ENCODE peak calls at places on chromosomes 3 and 15, in four cellular contexts. V, G, I and M are unnamed samples.

GRCh38 chr3:157263027-157263426 is 103.1 kb upstream of the CCNL1 start:
- DNase-seq in I (peak), G (no peak), V (no peak), M (peak)

GRCh38 chr3:124142389-124142970 is 150.6 kb upstream of the ROPN1 start:
- DNase-seq in G (no peak), I (no peak), V (no peak), M (no peak)

GRCh38 chr3:106587581-106587980 is 718.8 kb upstream of the CBLB start:
- DNase-seq in G (no peak), I (no peak), V (no peak), M (no peak)

GRCh38 chr3:149276621-149277020 is 55.0 kb upstream of the CP start:
- DNase-seq in G (no peak), I (no peak), V (no peak), M (no peak)

GRCh38 chr15:41648097-41648496 is 12.1 kb upstream of the MGA start:
- DNase-seq in G (no peak), I (no peak), V (no peak), M (no peak)

GRCh38 chr3:58691997-58692396 is 25.4 kb upstream of the FAM3D start:
- DNase-seq in V (peak), I (no peak), G (no peak), M (peak)

GRCh38 chr15:72037321-72037720 is 80.6 kb downstream of the MYO9A start:
- DNase-seq in V (no peak), I (no peak), G (no peak), M (no peak)

GRCh38 chr15:69081310-69082004 is 67.0 kb downstream of the NOX5 start:
- DNase-seq in I (peak), V (no peak), G (peak), M (peak)

GRCh38 chr3:138348107-138348949 is at the start of gene MRAS:
- DNase-seq in I (peak), G (peak), V (peak), M (peak)

GRCh38 chr3:63910873-63911272 is 1.3 kb downstream of the SCAANT1 start:
- DNase-seq in I (no peak), V (no peak), G (no peak), M (no peak)

GRCh38 chr3:136818851-136819783 is at the start of gene SLC35G2:
- DNase-seq in I (peak), V (peak), G (peak), M (peak)

GRCh38 chr15:100094127-100094510 is 247.7 kb downstream of the ADAMTS17 start:
- DNase-seq in I (no peak), G (no peak), V (no peak), M (no peak)

GRCh38 chr3:31953091-31953490 is 28.0 kb downstream of the OSBPL10 start:
- DNase-seq in V (no peak), I (no peak), G (no peak), M (no peak)

GRCh38 chr3:149472393-149472792 is 2.1 kb upstream of the TM4SF4 start:
- DNase-seq in V (no peak), I (peak), G (no peak), M (peak)

GRCh38 chr15:73939138-73939537 is 12.9 kb downstream of the LOXL1 start:
- DNase-seq in V (no peak), I (no peak), G (peak), M (no peak)

GRCh38 chr3:129310612-129311011 is 31.9 kb downstream of the HMCES start:
- DNase-seq in G (no peak), I (no peak), V (no peak), M (no peak)

GRCh38 chr15:58010983-58011382 is 54.5 kb downstream of the ALDH1A2 start:
- DNase-seq in I (no peak), V (no peak), G (no peak), M (peak)

GRCh38 chr3:65833761-65834505 is 204.8 kb downstream of the MAGI1 start:
- DNase-seq in G (no peak), I (peak), V (no peak), M (peak)

GRCh38 chr3:124860599-124860998 is 26.6 kb downstream of the ITGB5 start:
- DNase-seq in G (peak), V (peak), I (peak), M (peak)

GRCh38 chr3:36700537-36701248 is 63.7 kb downstream of the DCLK3 start:
- DNase-seq in I (peak), V (peak), G (peak), M (peak)

GRCh38 chr3:97817965-97818364 is 3.8 kb upstream of the CRYBG3 start:
- DNase-seq in G (no peak), I (no peak), V (no peak), M (no peak)

GRCh38 chr3:141605883-141606282 is 119.1 kb downstream of the RASA2 start:
- DNase-seq in G (no peak), V (no peak), I (no peak), M (no peak)

GRCh38 chr3:17432237-17432636 is 310.2 kb downstream of the TBC1D5 start:
- DNase-seq in V (peak), G (no peak), I (peak), M (peak)

GRCh38 chr3:171860830-171861535 is 17.8 kb downstream of the TMEM212 start:
- DNase-seq in G (no peak), V (no peak), I (peak), M (peak)

GRCh38 chr15:78317145-78317836 is 17.9 kb upstream of the SKIC8 start:
- DNase-seq in V (peak), G (no peak), I (no peak), M (peak)

GRCh38 chr3:45773714-45774449 is 22.5 kb downstream of the SLC6A20 start:
- DNase-seq in V (no peak), I (no peak), G (no peak), M (no peak)

GRCh38 chr3:187005827-187006481 is 75.6 kb downstream of the ST6GAL1 start:
- DNase-seq in V (no peak), I (no peak), G (no peak), M (no peak)

GRCh38 chr3:189914799-189915198 is 205.9 kb downstream of the P3H2 start:
- DNase-seq in V (peak), G (no peak), I (peak), M (peak)

GRCh38 chr3:13657660-13658435 is 108.9 kb downstream of the FBLN2 start:
- DNase-seq in G (peak), I (peak), V (peak), M (peak)

GRCh38 chr3:25293736-25294135 is 134.3 kb upstream of the RARB start:
- DNase-seq in G (no peak), I (peak), V (peak), M (peak)

GRCh38 chr3:48492461-48493202 is 11.3 kb downstream of the SHISA5 start:
- DNase-seq in G (no peak), V (no peak), I (peak), M (no peak)

GRCh38 chr3:76107935-76108570 is 322.7 kb upstream of the ZNF717 start:
- DNase-seq in G (no peak), V (peak), I (peak), M (peak)

GRCh38 chr3:45546636-45547201 is 47.8 kb upstream of the LIMD1 start:
- DNase-seq in I (no peak), V (peak), G (no peak), M (no peak)

GRCh38 chr15:78208341-78208844 is 26.0 kb downstream of the ACSBG1 start:
- DNase-seq in I (no peak), G (no peak), V (no peak), M (no peak)

GRCh38 chr3:168248383-168249047 is 152.8 kb upstream of the GOLIM4 start:
- DNase-seq in I (peak), G (no peak), V (peak), M (peak)

GRCh38 chr3:118102737-118103136 is 931.9 kb downstream of the IGSF11 start:
- DNase-seq in G (no peak), V (no peak), I (no peak), M (no peak)

GRCh38 chr3:184485906-184486305 is 75.7 kb upstream of the EPHB3 start:
- DNase-seq in G (no peak), V (no peak), I (peak), M (no peak)

GRCh38 chr3:38343797-38344594 is 2.6 kb upstream of the XYLB start:
- DNase-seq in G (no peak), V (no peak), I (peak), M (peak)

GRCh38 chr3:100374521-100374920 is 26.4 kb downstream of the TOMM70 start:
- DNase-seq in I (no peak), G (no peak), V (no peak), M (no peak)

GRCh38 chr3:185330238-185330637 is 32.7 kb upstream of the MAP3K13 start:
- DNase-seq in I (no peak), G (no peak), V (no peak), M (no peak)

GRCh38 chr15:95325763-95326688 is 1004.5 kb upstream of the NR2F2 start:
- DNase-seq in V (no peak), G (no peak), I (no peak), M (peak)
- H3K4me3 ChIP-seq in V (no peak), G (peak), I (no peak), M (peak)

GRCh38 chr15:56916825-56917477 is 1.5 kb upstream of the TCF12 start:
- DNase-seq in V (no peak), I (no peak), G (no peak), M (peak)
- H3K4me3 ChIP-seq in V (peak), I (peak), G (peak), M (no peak)

GRCh38 chr15:98754283-98755022 is 106.1 kb downstream of the IGF1R start:
- DNase-seq in G (no peak), V (peak), I (peak), M (peak)
- H3K4me3 ChIP-seq in G (peak), V (peak), I (peak), M (peak)

GRCh38 chr3:174951023-174951422 is 91.9 kb downstream of the NAALADL2 start:
- DNase-seq in V (peak), I (peak), G (no peak), M (peak)

GRCh38 chr3:174945951-174946350 is 86.8 kb downstream of the NAALADL2 start:
- DNase-seq in I (no peak), V (no peak), G (no peak), M (no peak)

GRCh38 chr3:174949523-174949922 is 90.4 kb downstream of the NAALADL2 start:
- DNase-seq in V (peak), G (no peak), I (peak), M (peak)

GRCh38 chr3:174945276-174945675 is 86.1 kb downstream of the NAALADL2 start:
- DNase-seq in G (no peak), I (no peak), V (no peak), M (no peak)
- H3K4me3 ChIP-seq in G (no peak), I (no peak), V (no peak), M (no peak)

GRCh38 chr3:132570011-132570410 is 27.1 kb upstream of the ACKR4 start:
- DNase-seq in I (no peak), G (no peak), V (no peak), M (no peak)
- H3K4me3 ChIP-seq in I (no peak), G (no peak), V (no peak), M (no peak)

DNA sequence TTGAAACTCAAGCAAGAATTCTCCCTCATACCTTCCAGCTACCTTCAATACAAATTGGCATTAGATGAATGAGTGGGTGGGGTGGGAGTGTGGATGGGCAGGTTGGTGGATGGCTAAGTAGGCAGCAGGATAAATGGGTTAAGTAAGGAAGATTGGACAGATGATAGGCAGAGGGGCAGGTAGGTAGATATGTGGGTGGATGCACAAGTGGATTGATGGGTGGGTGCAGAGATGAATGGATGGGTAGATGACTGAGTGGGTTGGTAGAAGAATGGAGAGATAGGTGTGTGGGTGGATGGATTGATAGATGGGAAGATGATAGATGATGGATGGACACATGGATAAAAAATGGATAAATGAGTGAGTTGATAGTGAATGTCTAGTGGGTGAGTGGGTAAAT is 27.6 kb downstream of the VIPR1 start:
- DNase-seq in I (no peak), G (no peak), V (no peak), M (no peak)
- H3K4me3 ChIP-seq in I (no peak), G (no peak), V (no peak), M (no peak)

GRCh38 chr15:66714543-66714981 is 12.5 kb downstream of the SMAD6 start:
- DNase-seq in G (no peak), I (peak), V (no peak), M (peak)
- H3K4me3 ChIP-seq in G (no peak), I (no peak), V (no peak), M (no peak)

GRCh38 chr3:160806686-160807085 is 50.7 kb downstream of the PPM1L start:
- DNase-seq in V (no peak), G (no peak), I (no peak), M (no peak)

GRCh38 chr3:160809453-160809852 is 53.4 kb downstream of the PPM1L start:
- DNase-seq in G (no peak), I (no peak), V (no peak), M (no peak)

GRCh38 chr3:160812304-160812703 is 56.3 kb downstream of the PPM1L start:
- DNase-seq in V (no peak), I (no peak), G (no peak), M (no peak)

GRCh38 chr3:160808838-160809237 is 52.8 kb downstream of the PPM1L start:
- DNase-seq in G (peak), V (no peak), I (no peak), M (no peak)

GRCh38 chr3:160810360-160810759 is 54.3 kb downstream of the PPM1L start:
- DNase-seq in V (no peak), G (no peak), I (peak), M (peak)
- H3K4me3 ChIP-seq in V (no peak), G (no peak), I (no peak), M (no peak)